ENCODE peak calls at places on chromosomes 4 and X, in four cellular contexts. One of them, this sample, is unnamed.

GRCh38 chr4:1359161-1359535 is 12.1 kb downstream of the UVSSA start:
- DNase-seq in K562: no peak
- DNase-seq in HCT116: no peak
- DNase-seq in H1: no peak
- DNase-seq in this sample: no peak

GRCh38 chrX:10483191-10483808 is 137.1 kb downstream of the MID1 start:
- DNase-seq in K562: no peak
- DNase-seq in HCT116: no peak
- DNase-seq in H1: no peak
- DNase-seq in this sample: no peak

GRCh38 chr4:99586322-99586721 is 11.7 kb downstream of the MTTP start:
- DNase-seq in K562: no peak
- DNase-seq in HCT116: no peak
- DNase-seq in H1: no peak
- DNase-seq in this sample: no peak

GRCh38 chr4:151624606-151625565 is 135.9 kb downstream of the GATB start:
- DNase-seq in K562: no peak
- DNase-seq in HCT116: no peak
- DNase-seq in H1: no peak
- DNase-seq in this sample: no peak

GRCh38 chr4:163688856-163689255 is 194.4 kb downstream of the TMA16 start:
- DNase-seq in K562: no peak
- DNase-seq in HCT116: no peak
- DNase-seq in H1: no peak
- DNase-seq in this sample: no peak

GRCh38 chr4:145799225-145799624 is 119.3 kb downstream of the C4orf51 start:
- DNase-seq in K562: no peak
- DNase-seq in HCT116: no peak
- DNase-seq in H1: no peak
- DNase-seq in this sample: no peak

GRCh38 chrX:152900937-152901445 is 3.1 kb downstream of the ZNF185 start:
- DNase-seq in K562: no peak
- DNase-seq in HCT116: no peak
- DNase-seq in H1: no peak
- DNase-seq in this sample: no peak

GRCh38 chr4:93646225-93646930 is 182.2 kb upstream of the ATOH1 start:
- DNase-seq in K562: no peak
- DNase-seq in HCT116: no peak
- DNase-seq in H1: no peak
- DNase-seq in this sample: no peak

GRCh38 chr4:40915318-40916217 is 165.8 kb downstream of the NSUN7 start:
- DNase-seq in K562: no peak
- DNase-seq in HCT116: no peak
- DNase-seq in H1: no peak
- DNase-seq in this sample: no peak

GRCh38 chr4:61580721-61581377 is 380.7 kb downstream of the ADGRL3 start:
- DNase-seq in K562: no peak
- DNase-seq in HCT116: no peak
- DNase-seq in H1: no peak
- DNase-seq in this sample: no peak

GRCh38 chr4:44342800-44343199 is 105.8 kb downstream of the KCTD8 start:
- DNase-seq in K562: no peak
- DNase-seq in HCT116: no peak
- DNase-seq in H1: no peak
- DNase-seq in this sample: no peak

GRCh38 chr4:176635372-176636261 is 157.1 kb downstream of the VEGFC start:
- DNase-seq in K562: no peak
- DNase-seq in HCT116: no peak
- DNase-seq in H1: no peak
- DNase-seq in this sample: no peak

GRCh38 chrX:12971282-12972003 is 3.5 kb upstream of the TMSB4X start:
- DNase-seq in K562: no peak
- DNase-seq in HCT116: no peak
- DNase-seq in H1: no peak
- DNase-seq in this sample: no peak

GRCh38 chr4:56958111-56958517 is 19.3 kb downstream of the NOA1 start:
- DNase-seq in K562: peak
- DNase-seq in HCT116: no peak
- DNase-seq in H1: no peak
- DNase-seq in this sample: no peak

GRCh38 chrX:44020693-44021092 is 47.5 kb upstream of the NDP start:
- DNase-seq in K562: no peak
- DNase-seq in HCT116: no peak
- DNase-seq in H1: no peak
- DNase-seq in this sample: no peak

GRCh38 chrX:155127465-155127864 is 56.2 kb downstream of the BRCC3 start:
- DNase-seq in K562: no peak
- DNase-seq in HCT116: no peak
- DNase-seq in H1: no peak
- DNase-seq in this sample: no peak

GRCh38 chrX:104854790-104855340 is 288.9 kb downstream of the IL1RAPL2 start:
- DNase-seq in K562: no peak
- DNase-seq in HCT116: no peak
- DNase-seq in H1: no peak
- DNase-seq in this sample: no peak

GRCh38 chrX:69024931-69025330 is 140.3 kb downstream of the PJA1 start:
- DNase-seq in K562: no peak
- DNase-seq in HCT116: no peak
- DNase-seq in H1: no peak
- DNase-seq in this sample: no peak

GRCh38 chr4:183950536-183950935 is 45.4 kb downstream of the STOX2 start:
- DNase-seq in K562: no peak
- DNase-seq in HCT116: no peak
- DNase-seq in H1: no peak
- DNase-seq in this sample: no peak

GRCh38 chr4:791866-792630 is 33.9 kb downstream of the CPLX1 start:
- DNase-seq in K562: peak
- DNase-seq in HCT116: no peak
- DNase-seq in H1: no peak
- DNase-seq in this sample: no peak

GRCh38 chr4:2931765-2932560 is 31.2 kb downstream of the NOP14 start:
- DNase-seq in K562: no peak
- DNase-seq in HCT116: no peak
- DNase-seq in H1: peak
- DNase-seq in this sample: peak

GRCh38 chrX:71941771-71942170 is 31.1 kb downstream of the NHSL2 start:
- DNase-seq in K562: no peak
- DNase-seq in HCT116: no peak
- DNase-seq in H1: no peak
- DNase-seq in this sample: no peak

GRCh38 chr4:17866790-17867189 is 56.0 kb downstream of the NCAPG start:
- DNase-seq in K562: no peak
- DNase-seq in HCT116: no peak
- DNase-seq in H1: no peak
- DNase-seq in this sample: no peak

GRCh38 chrX:149683966-149684730 is 27.7 kb upstream of the MAGEA11 start:
- DNase-seq in K562: no peak
- DNase-seq in HCT116: no peak
- DNase-seq in H1: no peak
- DNase-seq in this sample: no peak

GRCh38 chr4:109378511-109378910 is 55.1 kb upstream of the SEC24B start:
- DNase-seq in K562: no peak
- DNase-seq in HCT116: no peak
- DNase-seq in H1: no peak
- DNase-seq in this sample: no peak

GRCh38 chrX:149151805-149152757 is 353.0 kb downstream of the IDS start:
- DNase-seq in K562: no peak
- DNase-seq in HCT116: no peak
- DNase-seq in H1: no peak
- DNase-seq in this sample: peak

GRCh38 chrX:2928583-2929434 is at the start of gene ARSD:
- DNase-seq in K562: no peak
- DNase-seq in HCT116: peak
- DNase-seq in H1: peak
- DNase-seq in this sample: no peak

GRCh38 chr4:153759407-153760226 is at the start of gene RNF175:
- DNase-seq in K562: no peak
- DNase-seq in HCT116: no peak
- DNase-seq in H1: peak
- DNase-seq in this sample: no peak

GRCh38 chr4:48187813-48188212 is 53.8 kb upstream of the TXK start:
- DNase-seq in K562: peak
- DNase-seq in HCT116: no peak
- DNase-seq in H1: no peak
- DNase-seq in this sample: no peak

GRCh38 chrX:112968351-112969133 is 127.9 kb upstream of the AMOT start:
- DNase-seq in K562: no peak
- DNase-seq in HCT116: no peak
- DNase-seq in H1: no peak
- DNase-seq in this sample: no peak

GRCh38 chr4:36067116-36067515 is 177.2 kb downstream of the ARAP2 start:
- DNase-seq in K562: no peak
- DNase-seq in HCT116: no peak
- DNase-seq in H1: no peak
- DNase-seq in this sample: no peak

GRCh38 chrX:40261955-40262596 is 164.3 kb upstream of the BCOR start:
- DNase-seq in K562: peak
- DNase-seq in HCT116: no peak
- DNase-seq in H1: no peak
- DNase-seq in this sample: no peak

GRCh38 chr4:123631699-123632098 is 235.1 kb downstream of the SPRY1 start:
- DNase-seq in K562: no peak
- DNase-seq in HCT116: no peak
- DNase-seq in H1: no peak
- DNase-seq in this sample: no peak

GRCh38 chr4:133711817-133712216 is 489.8 kb downstream of the PABPC4L start:
- DNase-seq in K562: no peak
- DNase-seq in HCT116: no peak
- DNase-seq in H1: no peak
- DNase-seq in this sample: no peak

GRCh38 chr4:152776352-152776751 is 3.2 kb downstream of the TIGD4 start:
- DNase-seq in K562: no peak
- DNase-seq in HCT116: no peak
- DNase-seq in H1: no peak
- DNase-seq in this sample: no peak

GRCh38 chr4:159549092-159549491 is 446.2 kb downstream of the RAPGEF2 start:
- DNase-seq in K562: no peak
- DNase-seq in HCT116: no peak
- DNase-seq in H1: no peak
- DNase-seq in this sample: no peak

GRCh38 chr4:176150283-176150682 is 45.1 kb downstream of the SPATA4 start:
- DNase-seq in K562: peak
- DNase-seq in HCT116: peak
- DNase-seq in H1: no peak
- DNase-seq in this sample: no peak

GRCh38 chr4:51842167-51842553 is 793 bp upstream of the DCUN1D4 start:
- DNase-seq in K562: no peak
- DNase-seq in HCT116: no peak
- DNase-seq in H1: no peak
- DNase-seq in this sample: no peak

GRCh38 chr4:2352729-2353221 is 65.7 kb downstream of the ZFYVE28 start:
- DNase-seq in K562: no peak
- DNase-seq in HCT116: no peak
- DNase-seq in H1: peak
- DNase-seq in this sample: no peak

GRCh38 chr4:5366009-5366386 is 314.7 kb downstream of the STK32B start:
- DNase-seq in K562: no peak
- DNase-seq in HCT116: no peak
- DNase-seq in H1: peak
- DNase-seq in this sample: no peak
- H2AFZ ChIP-seq in K562: no peak
- H2AFZ ChIP-seq in HCT116: no peak
- H2AFZ ChIP-seq in H1: no peak
- H2AFZ ChIP-seq in this sample: no peak

GRCh38 chrX:858542-859078 is 228.0 kb downstream of the SHOX start:
- DNase-seq in K562: no peak
- DNase-seq in HCT116: no peak
- DNase-seq in H1: no peak
- DNase-seq in this sample: no peak
- TF ChIP-seq SP1 in K562: no peak
- TF ChIP-seq SP1 in HCT116: no peak
- TF ChIP-seq SP1 in H1: no peak
- TF ChIP-seq SP1 in this sample: no peak

GRCh38 chr4:189940178-189941004 is at the start of gene FRG1:
- DNase-seq in K562: peak
- DNase-seq in HCT116: peak
- DNase-seq in H1: peak
- DNase-seq in this sample: peak
- H2AFZ ChIP-seq in K562: peak
- H2AFZ ChIP-seq in HCT116: no peak
- H2AFZ ChIP-seq in H1: peak
- H2AFZ ChIP-seq in this sample: peak

GRCh38 chrX:140764401-140764919 is 54.9 kb downstream of the LINC00632 start:
- DNase-seq in K562: no peak
- DNase-seq in HCT116: no peak
- DNase-seq in H1: peak
- DNase-seq in this sample: no peak
- TF ChIP-seq SP1 in K562: no peak
- TF ChIP-seq SP1 in HCT116: no peak
- TF ChIP-seq SP1 in H1: no peak
- TF ChIP-seq SP1 in this sample: no peak